ENCODE peak calls at places on chromosomes 13 and 19, in six cellular contexts. A, X, P, R, U and Y are unnamed samples.

GRCh38 chr19:47523473-47523872 is 8.6 kb upstream of the NAPA start:
- DNase-seq in A (no peak), X (no peak), P (no peak), R (no peak), U (peak), Y (no peak)

GRCh38 chr19:56927791-56928207 is 87.3 kb upstream of the PEG3 start:
- DNase-seq in A (no peak), X (no peak), P (no peak), R (no peak), U (peak), Y (no peak)

GRCh38 chr19:5126498-5127223 is 157.7 kb downstream of the KDM4B start:
- DNase-seq in A (no peak), X (no peak), P (no peak), R (no peak), U (no peak), Y (no peak)

GRCh38 chr19:33788676-33789075 is 8.0 kb upstream of the KCTD15 start:
- DNase-seq in A (no peak), X (no peak), P (no peak), R (no peak), U (no peak), Y (no peak)

GRCh38 chr19:3270908-3271307 is 46.4 kb downstream of the CELF5 start:
- DNase-seq in A (peak), X (no peak), P (no peak), R (peak), U (peak), Y (no peak)

GRCh38 chr19:2574971-2575630 is 99.2 kb downstream of the GADD45B start:
- DNase-seq in A (no peak), X (no peak), P (no peak), R (no peak), U (no peak), Y (no peak)

GRCh38 chr13:41827507-41828213 is 133.2 kb downstream of the VWA8 start:
- DNase-seq in A (peak), X (no peak), P (peak), R (no peak), U (peak), Y (no peak)

GRCh38 chr19:3611841-3612240 is 5.2 kb upstream of the TBXA2R start:
- DNase-seq in A (no peak), X (no peak), P (no peak), R (no peak), U (no peak), Y (no peak)

GRCh38 chr13:68846663-68847062 is 1261.0 kb upstream of the ATXN8OS start:
- DNase-seq in A (no peak), X (no peak), P (no peak), R (no peak), U (no peak), Y (no peak)